ENCODE peak calls at places on chromosomes 16 and 17, in four cellular contexts. Y is HepG2, Q is K562, K is GM12878. T is an unnamed sample.

GRCh38 chr17:20300399-20301037 is 166.8 kb downstream of the LGALS9B start:
- DNase-seq in Q (no peak), Y (no peak), K (no peak), T (no peak)

GRCh38 chr17:81471804-81472456 is 40.7 kb downstream of the ACTG1 start:
- DNase-seq in Y (peak), Q (peak), K (no peak), T (no peak)

GRCh38 chr16:9135797-9136196 is 44.4 kb downstream of the HAPSTR1 start:
- DNase-seq in Q (peak), K (no peak), Y (no peak), T (no peak)

GRCh38 chr17:63015824-63016223 is 49.8 kb downstream of the TANC2 start:
- DNase-seq in K (no peak), Q (no peak), Y (no peak), T (no peak)

GRCh38 chr16:175145-175949 is 1.1 kb upstream of the HBA1 start:
- DNase-seq in Y (no peak), K (no peak), Q (no peak), T (no peak)

GRCh38 chr17:37657202-37657601 is 14.0 kb upstream of the DDX52 start:
- DNase-seq in Q (no peak), K (no peak), Y (no peak), T (no peak)

GRCh38 chr16:67283039-67283825 is 3.9 kb downstream of the PLEKHG4 start:
- DNase-seq in K (no peak), Y (no peak), Q (no peak), T (no peak)

GRCh38 chr17:39666601-39667261 is 1.5 kb upstream of the PNMT start:
- DNase-seq in K (no peak), Y (no peak), Q (peak), T (no peak)

GRCh38 chr17:37737971-37738370 is 6.9 kb downstream of the HNF1B start:
- DNase-seq in K (no peak), Q (no peak), Y (no peak), T (no peak)

GRCh38 chr16:10965440-10966039 is 21.2 kb downstream of the CLEC16A start:
- DNase-seq in K (peak), Y (no peak), Q (no peak), T (no peak)

GRCh38 chr16:11112723-11113348 is 143.2 kb downstream of the SOCS1 start:
- DNase-seq in Q (peak), Y (no peak), K (peak), T (no peak)

GRCh38 chr17:73234746-73235145 is 26.9 kb downstream of the CPSF4L start:
- DNase-seq in Q (no peak), Y (no peak), K (no peak), T (no peak)

GRCh38 chr16:12231666-12232065 is 255.1 kb downstream of the SNX29 start:
- DNase-seq in Q (no peak), Y (no peak), K (no peak), T (no peak)

GRCh38 chr16:75379911-75380847 is 53.1 kb downstream of the CFDP1 start:
- DNase-seq in Y (no peak), Q (no peak), K (peak), T (no peak)

GRCh38 chr17:19306160-19307111 is 56.1 kb downstream of the B9D1 start:
- DNase-seq in K (peak), Q (no peak), Y (peak), T (no peak)

GRCh38 chr17:17538417-17539391 is 42.5 kb upstream of the RASD1 start:
- DNase-seq in K (no peak), Q (peak), Y (peak), T (no peak)

GRCh38 chr17:82898976-82899514 is 59.2 kb upstream of the ZNF750 start:
- DNase-seq in Y (no peak), K (no peak), Q (no peak), T (no peak)

GRCh38 chr16:31487720-31488629 is 5.1 kb downstream of the SLC5A2 start:
- DNase-seq in Q (no peak), K (no peak), Y (no peak), T (no peak)

GRCh38 chr17:36602030-36602737 is 801 bp downstream of the MRM1 start:
- DNase-seq in K (no peak), Y (no peak), Q (no peak), T (peak)

GRCh38 chr17:39236981-39237441 is 11.3 kb upstream of the STAC2 start:
- DNase-seq in Q (no peak), Y (no peak), K (no peak), T (no peak)

GRCh38 chr17:75077490-75078096 is 10.2 kb upstream of the SLC16A5 start:
- DNase-seq in K (no peak), Q (no peak), Y (no peak), T (no peak)

GRCh38 chr17:74147966-74148365 is 55.5 kb upstream of the RPL38 start:
- DNase-seq in K (no peak), Y (no peak), Q (no peak), T (no peak)

GRCh38 chr17:72034000-72034399 is 86.8 kb upstream of the SOX9 start:
- DNase-seq in K (peak), Q (no peak), Y (no peak), T (no peak)

GRCh38 chr17:33494156-33494555 is 201.1 kb upstream of the ASIC2 start:
- DNase-seq in Y (no peak), Q (no peak), K (no peak), T (no peak)

GRCh38 chr16:84228321-84228838 is 11.4 kb downstream of the KCNG4 start:
- DNase-seq in Y (peak), Q (peak), K (no peak), T (peak)

GRCh38 chr17:45172541-45173286 is 11.0 kb downstream of the HEXIM2 start:
- DNase-seq in Q (no peak), K (no peak), Y (peak), T (no peak)

GRCh38 chr16:30112197-30113030 is 923 bp downstream of the GDPD3 start:
- DNase-seq in Q (peak), K (no peak), Y (peak), T (no peak)

GRCh38 chr16:8575399-8575798 is 14.9 kb downstream of the TMEM114 start:
- DNase-seq in K (no peak), Q (no peak), Y (no peak), T (no peak)

GRCh38 chr17:59771093-59771492 is 63.6 kb downstream of the VMP1 start:
- DNase-seq in Y (no peak), Q (no peak), K (no peak), T (no peak)

GRCh38 chr16:4987580-4988374 is 29.6 kb downstream of the SEC14L5 start:
- DNase-seq in K (no peak), Q (peak), Y (no peak), T (peak)

DNA sequence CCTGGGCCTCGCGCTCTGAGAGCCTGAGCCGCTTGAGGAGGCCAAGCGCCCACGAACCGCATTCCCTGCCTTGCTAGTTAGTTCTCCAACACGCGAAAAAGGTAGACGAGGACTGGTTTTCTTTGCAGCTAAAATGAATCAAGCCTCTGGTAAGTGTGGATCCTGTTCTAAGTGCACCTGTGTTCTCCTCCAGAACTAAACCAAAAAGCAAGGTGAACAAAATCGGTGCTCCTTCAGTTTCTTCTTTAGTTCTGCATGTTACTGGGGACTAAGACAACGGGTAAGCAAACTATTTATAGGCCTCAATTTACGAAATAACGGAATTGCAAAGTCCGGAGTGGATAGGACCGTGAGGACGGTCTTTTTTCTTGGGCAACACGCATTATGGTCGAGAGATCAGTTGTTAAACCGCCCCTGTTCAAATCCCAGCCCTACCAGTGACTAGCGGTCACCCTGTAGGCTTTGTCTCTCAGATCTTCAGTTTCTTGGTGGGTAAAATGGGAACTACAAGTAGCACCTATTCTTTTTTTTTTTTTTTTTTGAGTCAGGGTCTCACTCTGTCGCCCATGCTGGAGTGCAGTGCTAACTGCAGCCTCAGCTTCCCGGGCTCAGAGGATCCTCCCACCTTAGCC is 993 bp upstream of the ANKRD11 start:
- DNase-seq in Y (peak), K (no peak), Q (no peak), T (no peak)
- TF ChIP-seq BRCA1 in Y (no peak), K (no peak), Q (no peak), T (no peak)

GRCh38 chr17:1125775-1126120 is 54.0 kb downstream of the ABR start:
- DNase-seq in K (no peak), Y (no peak), Q (no peak), T (no peak)
- TF ChIP-seq BRCA1 in K (no peak), Y (no peak), Q (no peak), T (no peak)

GRCh38 chr16:24737391-24737871 is 8.0 kb downstream of the TNRC6A start:
- DNase-seq in Q (no peak), K (no peak), Y (peak), T (no peak)

GRCh38 chr16:24737916-24738594 is 8.6 kb downstream of the TNRC6A start:
- DNase-seq in Q (no peak), Y (no peak), K (no peak), T (no peak)

GRCh38 chr16:24738895-24739294 is 9.4 kb downstream of the TNRC6A start:
- DNase-seq in K (no peak), Q (no peak), Y (no peak), T (no peak)

GRCh38 chr16:24745791-24746190 is 16.3 kb downstream of the TNRC6A start:
- DNase-seq in Q (no peak), K (no peak), Y (no peak), T (no peak)

DNA sequence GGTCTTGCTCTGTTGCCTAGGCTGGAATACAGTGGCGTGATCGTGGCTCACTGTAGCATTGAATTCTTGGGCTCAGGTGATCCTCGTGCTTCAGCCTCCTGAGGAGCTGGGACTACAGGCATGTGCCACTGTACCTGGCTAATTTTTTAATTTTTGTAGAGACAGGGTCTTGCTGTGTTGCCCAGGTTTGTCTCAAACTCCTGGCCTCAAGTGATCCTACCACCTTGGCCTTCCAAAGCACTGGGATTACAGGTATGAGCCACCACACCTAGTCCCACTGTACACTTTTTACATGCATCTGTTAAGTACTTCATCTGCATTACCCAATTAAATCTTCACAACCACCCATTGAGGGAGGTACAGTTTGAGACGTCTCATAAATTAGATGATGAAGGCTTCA is 12.4 kb downstream of the TNRC6A start:
- DNase-seq in Q (no peak), K (no peak), Y (no peak), T (no peak)
- TF ChIP-seq BRCA1 in Q (no peak), K (no peak), Y (no peak), T (no peak)

GRCh38 chr16:87390641-87391323 is 1.4 kb upstream of the MAP1LC3B start:
- DNase-seq in K (no peak), Y (no peak), Q (no peak), T (no peak)

GRCh38 chr16:87392823-87393679 is 915 bp downstream of the MAP1LC3B start:
- DNase-seq in Y (no peak), K (no peak), Q (no peak), T (no peak)

GRCh38 chr16:87391950-87392822 is at the start of gene MAP1LC3B:
- DNase-seq in Q (peak), Y (peak), K (peak), T (peak)

GRCh38 chr16:87389245-87389644 is 2.9 kb upstream of the MAP1LC3B start:
- DNase-seq in Q (no peak), Y (peak), K (no peak), T (no peak)

GRCh38 chr16:87391324-87391949 is 699 bp upstream of the MAP1LC3B start:
- DNase-seq in Q (no peak), Y (peak), K (no peak), T (no peak)
- TF ChIP-seq BRCA1 in Q (no peak), Y (no peak), K (no peak), T (no peak)

DNA sequence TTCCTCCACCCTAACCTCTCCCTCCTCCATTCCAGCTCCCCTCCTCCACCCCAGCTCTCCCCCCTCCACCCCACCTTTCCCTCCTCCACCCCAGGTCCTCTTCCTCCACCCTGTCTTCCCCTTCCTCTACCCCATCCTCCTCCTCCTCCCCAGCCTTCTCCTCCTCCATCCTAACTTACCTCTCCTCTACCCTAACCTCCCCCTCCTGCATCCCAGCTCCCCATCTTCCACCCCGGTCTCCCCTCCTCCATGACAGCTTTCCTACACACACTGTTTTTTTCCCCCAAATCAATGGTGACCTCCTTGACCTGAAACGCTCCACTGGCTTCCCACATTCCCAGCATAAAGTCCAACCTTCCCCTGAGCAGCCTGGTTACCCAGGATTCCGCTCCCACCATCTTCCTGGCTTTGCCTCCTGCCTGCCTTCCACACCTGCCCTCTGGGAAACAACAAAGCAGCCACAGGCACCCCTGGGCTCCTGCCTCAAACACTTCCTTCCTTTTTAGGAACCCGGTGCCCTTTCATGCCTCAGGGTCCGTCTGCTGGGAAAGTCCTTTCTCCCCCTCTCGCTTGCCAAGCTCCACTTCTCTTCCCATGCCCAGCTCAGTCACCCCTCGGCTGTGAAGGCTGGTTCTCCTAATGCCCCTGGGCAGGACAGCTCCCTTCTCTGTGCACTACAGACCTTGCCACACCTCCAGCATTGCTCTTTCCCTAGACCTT is 2.0 kb downstream of the RGS9 start:
- DNase-seq in K (no peak), Y (no peak), Q (no peak), T (no peak)
- TF ChIP-seq BRCA1 in K (no peak), Y (no peak), Q (no peak), T (no peak)

DNA sequence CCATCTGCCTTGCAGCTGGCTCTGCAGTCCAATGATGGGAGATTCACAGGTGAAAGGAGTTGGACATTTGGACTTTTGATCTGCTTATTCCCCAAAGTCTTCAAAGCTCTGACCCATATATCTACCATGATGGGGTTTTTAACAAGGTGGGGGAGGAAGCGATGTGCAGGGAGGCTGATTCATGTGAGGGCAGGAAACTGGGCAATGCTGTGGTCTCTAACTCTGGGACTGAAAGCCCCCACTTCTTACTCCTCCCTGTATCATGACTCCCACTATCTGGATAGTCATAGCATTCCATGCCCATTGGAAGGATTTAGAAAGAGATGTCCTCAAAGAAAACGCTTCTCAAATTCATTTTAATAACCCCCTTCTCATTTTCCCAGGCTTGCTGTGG is 16.3 kb downstream of the HOXB1 start:
- DNase-seq in Y (no peak), Q (no peak), K (no peak), T (no peak)
- TF ChIP-seq BRCA1 in Y (no peak), Q (no peak), K (no peak), T (no peak)

GRCh38 chr16:87741700-87742415 is 23.9 kb downstream of the KLHDC4 start:
- DNase-seq in Q (no peak), Y (no peak), K (no peak), T (no peak)

GRCh38 chr16:87746178-87746577 is 19.6 kb downstream of the KLHDC4 start:
- DNase-seq in K (no peak), Q (no peak), Y (no peak), T (no peak)

GRCh38 chr16:87742781-87743490 is 22.9 kb downstream of the KLHDC4 start:
- DNase-seq in Q (no peak), K (no peak), Y (no peak), T (no peak)

GRCh38 chr16:87747626-87748025 is 18.2 kb downstream of the KLHDC4 start:
- DNase-seq in Q (no peak), Y (no peak), K (no peak), T (no peak)

GRCh38 chr16:87744750-87745514 is 20.9 kb downstream of the KLHDC4 start:
- DNase-seq in Q (no peak), Y (no peak), K (no peak), T (no peak)
- TF ChIP-seq BRCA1 in Q (no peak), Y (no peak), K (no peak), T (no peak)